ENCODE peak calls at places on chromosomes 13 and 19, in nine cellular contexts. G, X, Y, J, A, U, S, I and B are unnamed samples.
A peak's percentile ranks its signal among the peaks of the same experiment; 100 is the strongest.

GRCh38 chr13:31982124-31982523 is 49.5 kb upstream of the FRY start:
- DNase-seq in G (no peak), X (no peak), Y (no peak), J (no peak), A (no peak), U (no peak), S (no peak), I (no peak), B (no peak)

GRCh38 chr19:3985643-3986259 is 488 bp upstream of the EEF2 start:
- DNase-seq in G (no peak), X (no peak), Y (no peak), J (no peak), A (no peak), U (no peak), S (peak; percentile 13), I (no peak), B (no peak)

GRCh38 chr19:6774821-6775707 is 2.6 kb downstream of the VAV1 start:
- DNase-seq in G (no peak), X (no peak), Y (no peak), J (no peak), A (no peak), U (peak; percentile 33), S (no peak), I (no peak), B (no peak)

GRCh38 chr13:99805361-99805760 is 166.2 kb downstream of the ZIC5 start:
- DNase-seq in G (no peak), X (no peak), Y (no peak), J (no peak), A (no peak), U (no peak), S (no peak), I (peak; percentile 48), B (no peak)

GRCh38 chr19:39362682-39363657 is 20.7 kb downstream of the SAMD4B start:
- DNase-seq in G (peak; percentile 71), X (no peak), Y (no peak), J (no peak), A (no peak), U (no peak), S (no peak), I (no peak), B (no peak)

GRCh38 chr13:99620806-99621205 is 119.5 kb downstream of the TM9SF2 start:
- DNase-seq in G (no peak), X (no peak), Y (no peak), J (no peak), A (no peak), U (no peak), S (no peak), I (no peak), B (no peak)

GRCh38 chr13:49606747-49607648 is 21.3 kb upstream of the ARL11 start:
- DNase-seq in G (peak; percentile 90), X (peak; percentile 91), Y (peak; percentile 61), J (peak; percentile 88), A (peak; percentile 76), U (peak; percentile 88), S (peak; percentile 79), I (peak; percentile 88), B (peak; percentile 71)

GRCh38 chr19:13056052-13056660 is 46.5 kb downstream of the LYL1 start:
- DNase-seq in G (peak; percentile 90), X (peak; percentile 91), Y (no peak), J (peak; percentile 70), A (no peak), U (no peak), S (no peak), I (peak; percentile 85), B (no peak)

GRCh38 chr13:97574926-97575325 is 141.0 kb downstream of the RAP2A start:
- DNase-seq in G (no peak), X (no peak), Y (no peak), J (peak; percentile 9), A (no peak), U (peak; percentile 41), S (no peak), I (peak; percentile 89), B (no peak)

GRCh38 chr19:38907227-38907626 is 4.8 kb downstream of the CCER2 start:
- DNase-seq in G (no peak), X (no peak), Y (no peak), J (no peak), A (no peak), U (no peak), S (no peak), I (no peak), B (no peak)

GRCh38 chr13:33123066-33123940 is 107.1 kb downstream of the KL start:
- DNase-seq in G (peak; percentile 75), X (no peak), Y (no peak), J (no peak), A (no peak), U (no peak), S (peak; percentile 54), I (peak; percentile 67), B (no peak)

GRCh38 chr13:21061077-21061945 is at the start of gene LATS2:
- DNase-seq in G (peak; percentile 98), X (peak; percentile 98), Y (peak; percentile 33), J (peak; percentile 97), A (peak; percentile 54), U (peak; percentile 95), S (peak; percentile 96), I (peak; percentile 97), B (peak; percentile 52)

GRCh38 chr13:106173346-106173745 is 362.1 kb downstream of the EFNB2 start:
- DNase-seq in G (no peak), X (no peak), Y (no peak), J (no peak), A (no peak), U (no peak), S (no peak), I (no peak), B (no peak)

DNA sequence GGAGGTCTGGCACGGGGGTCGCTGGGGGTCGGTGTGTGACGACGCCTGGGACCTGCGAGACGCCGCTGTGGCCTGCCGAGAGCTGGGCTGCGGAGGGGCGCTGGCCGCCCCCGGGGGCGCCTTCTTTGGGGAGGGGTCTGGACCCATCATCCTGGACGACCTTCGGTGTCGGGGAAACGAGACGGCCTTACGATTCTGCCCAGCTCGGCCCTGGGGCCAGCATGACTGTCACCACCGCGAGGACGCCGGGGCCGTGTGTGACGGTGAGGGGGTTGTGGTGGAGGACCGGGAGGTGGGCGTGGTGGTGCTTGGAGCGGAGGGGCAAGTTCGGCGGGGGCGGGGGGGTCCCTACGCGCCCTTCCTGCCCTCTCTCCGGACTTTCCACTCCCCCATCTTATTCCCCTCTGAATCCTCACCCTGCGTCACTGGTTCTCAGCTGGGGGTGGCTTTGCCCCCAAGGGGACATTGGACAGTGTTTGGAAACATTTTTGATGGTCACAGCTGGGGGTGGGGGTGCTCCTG is 5.5 kb downstream of the SSC5D start:
- DNase-seq in G (no peak), X (no peak), Y (no peak), J (no peak), A (no peak), U (no peak), S (no peak), I (no peak), B (no peak)
- H3K27ac ChIP-seq in G (peak overlapping the region; percentile 60), X (peak overlapping the region; percentile 56), Y (no peak overlapping the region), J (peak overlapping the region; percentile 83), A (no peak overlapping the region), U (no peak overlapping the region), S (peak overlapping the region; percentile 78), I (no peak overlapping the region), B (no peak overlapping the region)

DNA sequence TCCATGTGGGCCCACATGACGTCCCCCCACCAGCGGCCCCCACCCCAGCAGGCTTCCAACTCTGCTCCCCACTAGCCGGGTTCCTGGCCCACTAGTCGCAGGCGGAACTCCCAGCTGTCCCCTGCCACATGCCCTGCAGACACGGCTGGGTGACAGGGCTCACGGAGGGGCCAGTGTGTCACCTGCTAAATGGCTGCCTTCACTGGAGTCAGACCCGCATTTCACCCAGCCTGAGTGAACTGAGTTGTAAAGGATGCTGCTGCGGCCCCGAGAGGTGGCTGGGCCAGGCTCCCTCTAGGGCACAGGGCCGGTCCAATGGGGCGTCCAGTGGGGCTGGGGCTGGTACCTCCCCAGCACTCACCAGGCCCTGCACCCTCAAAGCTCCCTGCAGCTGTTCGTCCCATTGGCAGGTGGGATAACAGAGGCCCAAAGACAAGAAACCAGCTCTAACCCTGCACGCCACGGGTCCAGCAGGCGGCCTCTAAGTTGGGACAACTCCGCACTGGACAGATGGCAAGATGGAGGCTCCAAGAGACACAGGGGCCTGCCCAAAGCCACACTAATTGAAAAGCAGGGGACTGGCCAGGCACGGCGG is 3.2 kb downstream of the LMNB2 start:
- DNase-seq in G (no peak), X (no peak), Y (no peak), J (no peak), A (no peak), U (no peak), S (no peak), I (no peak), B (no peak)
- H3K4me1 ChIP-seq in G (no peaks in the 10 kb centered on the region), X (peaks cover 14% of the 10 kb centered on the region), Y (peaks cover 19% of the 10 kb centered on the region), J (peaks cover 11% of the 10 kb centered on the region), A (peaks cover 24% of the 10 kb centered on the region), U (no peaks in the 10 kb centered on the region), S (peaks cover 10% of the 10 kb centered on the region), I (no peaks in the 10 kb centered on the region), B (peaks cover 15% of the 10 kb centered on the region)

DNA sequence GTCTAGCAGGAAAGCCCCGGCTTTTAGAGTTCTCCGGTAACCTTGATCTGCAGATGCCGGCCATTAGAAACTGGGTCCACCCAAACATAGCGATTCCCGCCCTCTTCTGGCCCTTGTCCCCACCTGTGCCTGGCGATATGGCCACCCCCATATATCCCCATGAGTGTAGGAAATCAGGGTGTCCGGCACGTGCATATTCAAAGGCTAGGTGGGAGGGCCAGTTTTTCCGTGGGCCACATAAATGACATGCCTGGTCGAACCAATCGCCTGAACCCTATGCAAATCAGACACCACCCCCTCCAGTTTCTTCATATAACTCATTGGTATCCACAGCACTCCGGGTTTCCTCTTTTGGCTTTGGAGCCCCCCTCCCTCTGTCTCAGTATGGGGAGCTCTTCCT is 37.4 kb downstream of the ERICH4 start:
- DNase-seq in G (no peak), X (no peak), Y (no peak), J (no peak), A (no peak), U (no peak), S (no peak), I (no peak), B (no peak)
- H3K27ac ChIP-seq in G (no peak overlapping the region), X (no peak overlapping the region), Y (no peak overlapping the region), J (peak overlapping the region; percentile 62), A (no peak overlapping the region), U (no peak overlapping the region), S (peak overlapping the region; percentile 73), I (no peak overlapping the region), B (no peak overlapping the region)

GRCh38 chr19:11136400-11137101 is 19.0 kb downstream of the SPC24 start:
- DNase-seq in G (no peak), X (no peak), Y (no peak), J (no peak), A (no peak), U (no peak), S (no peak), I (no peak), B (no peak)

GRCh38 chr19:11138659-11139526 is 16.7 kb downstream of the SPC24 start:
- DNase-seq in G (peak; percentile 90), X (peak; percentile 90), Y (no peak), J (peak; percentile 83), A (no peak), U (peak; percentile 60), S (peak; percentile 74), I (peak; percentile 90), B (no peak)

GRCh38 chr19:11141937-11142527 is 13.6 kb downstream of the SPC24 start:
- DNase-seq in G (no peak), X (no peak), Y (no peak), J (no peak), A (no peak), U (no peak), S (no peak), I (peak; percentile 55), B (no peak)

GRCh38 chr19:11140896-11141295 is 14.7 kb downstream of the SPC24 start:
- DNase-seq in G (no peak), X (no peak), Y (no peak), J (no peak), A (no peak), U (no peak), S (no peak), I (no peak), B (no peak)

GRCh38 chr19:11137542-11138384 is 17.8 kb downstream of the SPC24 start:
- DNase-seq in G (peak; percentile 93), X (peak; percentile 94), Y (no peak), J (peak; percentile 90), A (peak; percentile 52), U (peak; percentile 80), S (peak; percentile 72), I (peak; percentile 95), B (peak; percentile 45)
- H3K4me1 ChIP-seq in G (peaks cover 19% of the 10 kb centered on the region), X (peaks cover 45% of the 10 kb centered on the region), Y (peaks cover 9% of the 10 kb centered on the region), J (peaks cover 51% of the 10 kb centered on the region), A (peaks cover 15% of the 10 kb centered on the region), U (peaks cover 9% of the 10 kb centered on the region), S (peaks cover 21% of the 10 kb centered on the region), I (peaks cover 7% of the 10 kb centered on the region), B (peaks cover 13% of the 10 kb centered on the region)